ENCODE peak calls at places on chromosomes 6 and 20, in eight cellular contexts. H, Q, F, O, X, S, Y and C are unnamed samples.

GRCh38 chr6:30037182-30037788 is 23.8 kb upstream of the POLR1H start:
- DNase-seq in H (no peak), Q (peak), F (no peak), O (no peak), X (no peak), S (peak), Y (no peak), C (no peak)

GRCh38 chr20:33490023-33490933 is at the start of gene CBFA2T2:
- DNase-seq in H (no peak), Q (no peak), F (no peak), O (peak), X (no peak), S (peak), Y (peak), C (no peak)

GRCh38 chr20:368915-369314 is 11.6 kb upstream of the TRIB3 start:
- DNase-seq in H (no peak), Q (no peak), F (no peak), O (no peak), X (no peak), S (no peak), Y (no peak), C (no peak)

GRCh38 chr6:131210469-131210868 is 75.2 kb downstream of the AKAP7 start:
- DNase-seq in H (no peak), Q (no peak), F (no peak), O (no peak), X (no peak), S (no peak), Y (no peak), C (no peak)

GRCh38 chr6:12266571-12266970 is 23.6 kb upstream of the EDN1 start:
- DNase-seq in H (no peak), Q (no peak), F (no peak), O (no peak), X (no peak), S (peak), Y (no peak), C (no peak)

GRCh38 chr6:155004576-155005345 is 9.6 kb downstream of the TIAM2 start:
- DNase-seq in H (no peak), Q (no peak), F (no peak), O (no peak), X (no peak), S (no peak), Y (no peak), C (no peak)

GRCh38 chr6:52221302-52221701 is 23.0 kb downstream of the IL17F start:
- DNase-seq in H (no peak), Q (no peak), F (no peak), O (no peak), X (no peak), S (no peak), Y (no peak), C (no peak)

GRCh38 chr20:2109425-2110210 is 8.0 kb downstream of the STK35 start:
- DNase-seq in H (no peak), Q (no peak), F (no peak), O (no peak), X (no peak), S (peak), Y (no peak), C (no peak)

GRCh38 chr20:50146732-50147662 is 6.5 kb downstream of the PEDS1 start:
- DNase-seq in H (no peak), Q (no peak), F (no peak), O (no peak), X (peak), S (peak), Y (no peak), C (peak)

GRCh38 chr6:149389509-149390297 is 10.4 kb upstream of the SUMO4 start:
- DNase-seq in H (no peak), Q (no peak), F (no peak), O (no peak), X (no peak), S (no peak), Y (no peak), C (no peak)

GRCh38 chr20:24690408-24690807 is 221.0 kb downstream of the SYNDIG1 start:
- DNase-seq in H (no peak), Q (no peak), F (no peak), O (no peak), X (no peak), S (no peak), Y (no peak), C (no peak)

GRCh38 chr6:109465772-109466171 is 10.2 kb upstream of the MICAL1 start:
- DNase-seq in H (no peak), Q (no peak), F (no peak), O (no peak), X (no peak), S (no peak), Y (peak), C (no peak)

GRCh38 chr6:2616796-2617195 is 133.9 kb downstream of the MYLK4 start:
- DNase-seq in H (no peak), Q (no peak), F (no peak), O (no peak), X (no peak), S (no peak), Y (no peak), C (no peak)

GRCh38 chr6:83067448-83068413 is at the start of gene DOP1A:
- DNase-seq in H (peak), Q (peak), F (peak), O (peak), X (peak), S (peak), Y (peak), C (peak)

GRCh38 chr20:36145877-36146707 is 8.4 kb upstream of the EPB41L1 start:
- DNase-seq in H (peak), Q (no peak), F (no peak), O (no peak), X (no peak), S (no peak), Y (no peak), C (no peak)

GRCh38 chr6:53284901-53285300 is 63.8 kb downstream of the ELOVL5 start:
- DNase-seq in H (no peak), Q (no peak), F (no peak), O (no peak), X (no peak), S (no peak), Y (no peak), C (no peak)

GRCh38 chr6:157135691-157136090 is 187.6 kb downstream of the TMEM242 start:
- DNase-seq in H (no peak), Q (no peak), F (no peak), O (no peak), X (no peak), S (peak), Y (no peak), C (no peak)

GRCh38 chr6:144266091-144266649 is 19.0 kb upstream of the UTRN start:
- DNase-seq in H (no peak), Q (no peak), F (peak), O (peak), X (no peak), S (peak), Y (peak), C (no peak)

GRCh38 chr6:18207438-18207837 is 52.2 kb downstream of the KDM1B start:
- DNase-seq in H (no peak), Q (no peak), F (no peak), O (no peak), X (no peak), S (no peak), Y (no peak), C (no peak)

GRCh38 chr6:19918436-19918835 is 81.3 kb downstream of the ID4 start:
- DNase-seq in H (no peak), Q (no peak), F (no peak), O (no peak), X (no peak), S (no peak), Y (no peak), C (no peak)

GRCh38 chr6:6635869-6636268 is 47.3 kb downstream of the LY86 start:
- DNase-seq in H (no peak), Q (no peak), F (no peak), O (no peak), X (no peak), S (no peak), Y (no peak), C (no peak)

GRCh38 chr6:6976193-6976592 is 131.6 kb upstream of the RREB1 start:
- DNase-seq in H (no peak), Q (no peak), F (no peak), O (no peak), X (no peak), S (no peak), Y (no peak), C (no peak)

GRCh38 chr20:44566811-44567210 is 15.6 kb upstream of the PKIG start:
- DNase-seq in H (no peak), Q (no peak), F (no peak), O (no peak), X (no peak), S (no peak), Y (no peak), C (no peak)

GRCh38 chr6:82017316-82017715 is 230.2 kb downstream of the IBTK start:
- DNase-seq in H (peak), Q (no peak), F (no peak), O (peak), X (no peak), S (peak), Y (no peak), C (no peak)

GRCh38 chr6:62891065-62891647 is 320.1 kb upstream of the FKBP1C start:
- DNase-seq in H (no peak), Q (peak), F (no peak), O (no peak), X (no peak), S (no peak), Y (no peak), C (no peak)

GRCh38 chr6:25991785-25992412 is 29.3 kb downstream of the TRIM38 start:
- DNase-seq in H (peak), Q (peak), F (peak), O (no peak), X (peak), S (peak), Y (peak), C (peak)

GRCh38 chr20:62396367-62397239 is 9.7 kb downstream of the RPS21 start:
- DNase-seq in H (no peak), Q (no peak), F (no peak), O (no peak), X (no peak), S (no peak), Y (no peak), C (no peak)

GRCh38 chr6:7006536-7007191 is 101.1 kb upstream of the RREB1 start:
- DNase-seq in H (no peak), Q (no peak), F (no peak), O (no peak), X (no peak), S (no peak), Y (no peak), C (no peak)

GRCh38 chr20:50801747-50802125 is 6.9 kb downstream of the BCAS4 start:
- DNase-seq in H (no peak), Q (no peak), F (no peak), O (no peak), X (no peak), S (no peak), Y (no peak), C (no peak)

GRCh38 chr6:141199074-141199473 is 933.7 kb upstream of the GJE1 start:
- DNase-seq in H (no peak), Q (no peak), F (no peak), O (no peak), X (no peak), S (peak), Y (no peak), C (no peak)

GRCh38 chr20:21808863-21809664 is 103.6 kb downstream of the PAX1 start:
- DNase-seq in H (peak), Q (peak), F (peak), O (no peak), X (no peak), S (no peak), Y (peak), C (no peak)

DNA sequence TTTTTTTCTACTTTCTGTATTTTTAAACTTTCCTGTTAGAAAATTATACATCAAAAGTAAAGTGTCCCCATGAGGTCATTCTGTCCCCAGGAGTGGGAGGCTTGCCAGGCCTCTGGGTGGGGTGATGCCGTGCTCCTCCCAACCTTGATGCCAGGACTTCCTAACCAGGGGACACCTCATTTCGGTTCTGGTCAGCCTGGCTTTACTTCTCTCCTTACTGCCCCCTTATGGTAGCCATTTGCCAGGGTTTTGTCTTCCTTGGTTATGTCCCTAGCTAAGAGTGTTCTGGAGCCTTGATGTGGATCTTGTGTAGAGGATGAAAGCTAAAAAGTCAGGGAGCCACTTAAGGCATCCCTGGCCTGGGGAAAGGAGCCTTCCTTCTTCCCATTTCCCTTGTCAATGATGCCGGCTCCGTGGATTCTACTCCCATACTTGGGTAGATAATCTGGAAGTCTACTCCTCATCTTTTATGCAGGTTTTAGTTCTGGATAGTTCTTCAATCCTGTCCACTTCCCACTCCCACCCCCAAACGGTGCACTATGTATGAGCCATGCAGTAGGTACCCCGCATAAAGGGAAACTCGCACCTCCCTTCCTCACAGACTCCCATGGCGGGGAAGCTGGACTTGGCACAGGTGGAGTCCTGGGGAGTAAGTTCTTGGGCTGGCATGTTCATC is 164.1 kb upstream of the SALL4 start:
- DNase-seq in H (peak), Q (peak), F (peak), O (peak), X (no peak), S (peak), Y (peak), C (no peak)
- TF ChIP-seq CTCF in H (peak), Q (peak), F (peak), O (peak), X (no peak), S (peak), Y (peak), C (peak)

GRCh38 chr6:87944541-87944954 is 103.1 kb upstream of the SPACA1 start:
- DNase-seq in H (peak), Q (peak), F (peak), O (no peak), X (no peak), S (peak), Y (peak), C (no peak)
- TF ChIP-seq CTCF in H (peak), Q (peak), F (no peak), O (peak), X (no peak), S (no peak), Y (no peak), C (no peak)

DNA sequence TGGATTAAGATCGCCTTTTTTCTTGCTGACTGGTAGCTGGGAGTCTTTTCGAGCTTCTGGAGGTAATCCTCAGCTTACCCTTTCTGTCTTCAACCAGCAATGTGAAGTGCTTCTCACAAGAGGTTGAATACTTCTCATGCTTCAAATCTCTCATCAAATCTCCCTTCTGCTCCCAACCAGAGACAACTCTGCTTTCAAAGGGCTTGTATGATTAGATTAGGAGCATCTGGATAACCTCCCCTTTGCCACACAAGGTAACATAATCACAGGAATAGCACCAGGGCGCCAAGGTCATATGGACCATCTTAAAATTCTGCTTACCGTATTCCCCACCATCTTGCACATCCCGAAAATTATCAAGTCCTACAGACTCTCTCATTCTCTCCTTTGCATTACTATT is 137.2 kb downstream of the MOXD1 start:
- DNase-seq in H (no peak), Q (no peak), F (no peak), O (no peak), X (no peak), S (no peak), Y (no peak), C (no peak)
- TF ChIP-seq CTCF in H (no peak), Q (no peak), F (no peak), O (no peak), X (no peak), S (no peak), Y (no peak), C (no peak)

GRCh38 chr20:37253087-37253486 is 8.5 kb downstream of the GHRH start:
- DNase-seq in H (no peak), Q (no peak), F (no peak), O (no peak), X (no peak), S (no peak), Y (no peak), C (no peak)

GRCh38 chr20:37256286-37256685 is 5.3 kb downstream of the GHRH start:
- DNase-seq in H (no peak), Q (no peak), F (no peak), O (no peak), X (no peak), S (no peak), Y (no peak), C (no peak)

GRCh38 chr20:37257530-37257929 is 4.1 kb downstream of the GHRH start:
- DNase-seq in H (no peak), Q (no peak), F (no peak), O (no peak), X (no peak), S (no peak), Y (no peak), C (no peak)

GRCh38 chr20:37251836-37252477 is 9.7 kb downstream of the GHRH start:
- DNase-seq in H (peak), Q (no peak), F (no peak), O (no peak), X (no peak), S (no peak), Y (no peak), C (no peak)

GRCh38 chr20:37254114-37254878 is 7.3 kb downstream of the GHRH start:
- DNase-seq in H (no peak), Q (no peak), F (no peak), O (no peak), X (no peak), S (no peak), Y (no peak), C (no peak)
- TF ChIP-seq CTCF in H (no peak), Q (no peak), F (no peak), O (no peak), X (no peak), S (no peak), Y (no peak), C (no peak)

GRCh38 chr6:21742238-21742660 is 148.7 kb downstream of the SOX4 start:
- DNase-seq in H (no peak), Q (no peak), F (no peak), O (peak), X (no peak), S (peak), Y (no peak), C (no peak)

GRCh38 chr6:21744321-21744720 is 150.8 kb downstream of the SOX4 start:
- DNase-seq in H (no peak), Q (no peak), F (no peak), O (no peak), X (no peak), S (no peak), Y (no peak), C (no peak)

GRCh38 chr6:21747441-21747840 is 153.9 kb downstream of the SOX4 start:
- DNase-seq in H (no peak), Q (no peak), F (no peak), O (no peak), X (no peak), S (no peak), Y (no peak), C (no peak)

GRCh38 chr6:21748343-21749063 is 155.0 kb downstream of the SOX4 start:
- DNase-seq in H (no peak), Q (no peak), F (no peak), O (no peak), X (no peak), S (peak), Y (no peak), C (no peak)

DNA sequence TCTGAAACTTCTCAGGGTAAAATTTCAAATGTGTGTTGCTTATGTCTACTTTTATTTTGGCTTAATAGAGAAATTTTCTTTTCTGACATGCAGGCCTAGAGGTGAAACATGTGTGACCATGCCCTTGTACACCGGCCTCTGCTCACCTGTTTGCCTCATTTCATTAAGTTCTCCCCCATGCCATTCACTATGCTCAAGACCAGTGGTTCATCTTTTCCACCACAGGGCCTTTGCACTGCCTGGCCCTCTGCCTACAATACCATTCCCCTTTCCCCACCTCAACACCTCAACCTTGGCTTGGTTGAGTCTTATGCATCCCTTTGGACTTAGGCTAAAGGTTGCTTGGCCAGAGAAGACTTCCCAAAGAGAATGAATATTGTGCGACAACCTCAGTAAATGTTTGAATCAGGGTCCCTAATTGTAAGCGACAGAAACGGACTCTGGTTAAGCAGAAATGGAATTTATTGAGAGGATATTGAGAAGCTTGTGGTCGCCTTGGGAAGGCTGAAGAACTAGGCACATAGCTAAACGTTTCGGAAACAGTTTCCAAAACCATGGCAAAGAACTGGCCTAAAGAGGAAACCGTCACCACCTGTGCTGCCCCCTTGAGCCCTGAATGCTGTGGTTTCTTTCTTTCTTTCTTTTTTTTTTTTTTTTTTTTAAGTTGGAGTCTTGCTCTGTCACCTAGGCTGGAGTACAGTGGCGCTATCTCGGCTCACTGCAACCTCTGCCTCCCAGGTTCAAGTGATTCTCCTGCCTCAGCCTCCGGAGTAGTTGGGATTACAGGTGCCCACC is 152.2 kb downstream of the SOX4 start:
- DNase-seq in H (no peak), Q (no peak), F (no peak), O (no peak), X (no peak), S (no peak), Y (no peak), C (no peak)
- TF ChIP-seq CTCF in H (no peak), Q (no peak), F (no peak), O (no peak), X (no peak), S (no peak), Y (no peak), C (no peak)

GRCh38 chr6:135002229-135002844 is 52.3 kb downstream of the HBS1L start:
- DNase-seq in H (no peak), Q (peak), F (no peak), O (peak), X (no peak), S (peak), Y (no peak), C (no peak)
- TF ChIP-seq CTCF in H (no peak), Q (peak), F (peak), O (peak), X (peak), S (peak), Y (no peak), C (peak)

GRCh38 chr20:60269571-60270162 is 311.4 kb downstream of the CDH26 start:
- DNase-seq in H (no peak), Q (no peak), F (no peak), O (no peak), X (no peak), S (no peak), Y (no peak), C (no peak)

GRCh38 chr20:60272790-60273189 is 314.6 kb downstream of the CDH26 start:
- DNase-seq in H (no peak), Q (no peak), F (no peak), O (no peak), X (no peak), S (no peak), Y (no peak), C (no peak)

GRCh38 chr20:60270341-60270740 is 312.1 kb downstream of the CDH26 start:
- DNase-seq in H (no peak), Q (no peak), F (no peak), O (no peak), X (no peak), S (no peak), Y (no peak), C (no peak)

GRCh38 chr20:60268502-60268901 is 310.3 kb downstream of the CDH26 start:
- DNase-seq in H (no peak), Q (no peak), F (no peak), O (no peak), X (no peak), S (no peak), Y (no peak), C (no peak)

DNA sequence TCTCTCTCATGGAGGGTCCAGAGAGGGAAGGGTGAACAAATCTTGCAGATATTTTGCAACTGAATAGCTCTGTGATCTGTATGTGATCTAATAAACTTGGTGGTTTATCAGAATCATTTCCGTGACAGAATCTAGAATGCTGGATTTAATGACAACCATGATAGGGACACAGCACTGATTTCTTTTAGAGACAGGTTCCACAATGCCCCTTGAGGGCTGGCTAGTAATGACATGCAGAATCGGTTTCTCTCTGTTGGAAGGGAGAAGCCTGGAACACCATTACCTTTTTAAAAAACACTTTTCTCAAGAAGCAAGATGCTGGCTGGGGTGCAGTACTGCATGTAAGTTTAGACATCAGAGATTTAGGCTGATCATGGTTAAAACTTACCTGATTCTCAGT is 313.4 kb downstream of the CDH26 start:
- DNase-seq in H (no peak), Q (peak), F (peak), O (no peak), X (no peak), S (no peak), Y (no peak), C (no peak)
- TF ChIP-seq CTCF in H (peak), Q (no peak), F (no peak), O (no peak), X (peak), S (peak), Y (no peak), C (no peak)